ENCODE peak calls at places on chromosome 10, in four cellular contexts. One of them, this sample, is unnamed.
A peak's percentile ranks its signal among the peaks of the same experiment; 100 is the strongest.

GRCh38 chr10:127175357-127176110 is 20.9 kb downstream of the INSYN2A start:
- DNase-seq in hepatocyte: no peak
- DNase-seq in fibroblast of lung: no peak
- DNase-seq in neural progenitor cell: no peak
- DNase-seq in this sample: no peak

GRCh38 chr10:116542007-116542677 is 3.6 kb upstream of the PNLIP start:
- DNase-seq in fibroblast of lung: no peak
- DNase-seq in hepatocyte: no peak
- DNase-seq in neural progenitor cell: no peak
- DNase-seq in this sample: no peak

GRCh38 chr10:69792361-69792760 is 9.3 kb upstream of the COL13A1 start:
- DNase-seq in fibroblast of lung: no peak
- DNase-seq in neural progenitor cell: no peak
- DNase-seq in hepatocyte: no peak
- DNase-seq in this sample: no peak

GRCh38 chr10:49539320-49539885 is 482 bp upstream of the ERCC6 start:
- DNase-seq in neural progenitor cell: peak; percentile 34
- DNase-seq in hepatocyte: peak; percentile 67
- DNase-seq in fibroblast of lung: peak; percentile 46
- DNase-seq in this sample: peak; percentile 85

GRCh38 chr10:82813856-82814255 is 938.9 kb downstream of the NRG3 start:
- DNase-seq in hepatocyte: peak; percentile 38
- DNase-seq in fibroblast of lung: peak; percentile 1
- DNase-seq in neural progenitor cell: no peak
- DNase-seq in this sample: peak; percentile 37

GRCh38 chr10:125840955-125841354 is 17.6 kb downstream of the BCCIP start:
- DNase-seq in neural progenitor cell: no peak
- DNase-seq in hepatocyte: no peak
- DNase-seq in fibroblast of lung: peak; percentile 48
- DNase-seq in this sample: peak; percentile 71

GRCh38 chr10:42304341-42304740 is 334.0 kb downstream of the ZNF33B start:
- DNase-seq in hepatocyte: no peak
- DNase-seq in neural progenitor cell: no peak
- DNase-seq in fibroblast of lung: no peak
- DNase-seq in this sample: peak; percentile 28

GRCh38 chr10:71075066-71075758 is 137.2 kb upstream of the UNC5B start:
- DNase-seq in fibroblast of lung: no peak
- DNase-seq in neural progenitor cell: no peak
- DNase-seq in hepatocyte: no peak
- DNase-seq in this sample: no peak

GRCh38 chr10:44467090-44467489 is 82.2 kb upstream of the CXCL12 start:
- DNase-seq in neural progenitor cell: no peak
- DNase-seq in fibroblast of lung: no peak
- DNase-seq in hepatocyte: no peak
- DNase-seq in this sample: no peak

GRCh38 chr10:31707578-31708411 is 220.8 kb downstream of the ARHGAP12 start:
- DNase-seq in hepatocyte: peak; percentile 34
- DNase-seq in fibroblast of lung: peak; percentile 64
- DNase-seq in neural progenitor cell: peak; percentile 74
- DNase-seq in this sample: peak; percentile 96

GRCh38 chr10:9076066-9076465 is 1021.6 kb downstream of the GATA3 start:
- DNase-seq in fibroblast of lung: no peak
- DNase-seq in neural progenitor cell: no peak
- DNase-seq in hepatocyte: no peak
- DNase-seq in this sample: no peak

GRCh38 chr10:23293145-23293724 is 51.4 kb downstream of the C10orf67 start:
- DNase-seq in fibroblast of lung: peak; percentile 31
- DNase-seq in hepatocyte: peak; percentile 59
- DNase-seq in neural progenitor cell: peak; percentile 86
- DNase-seq in this sample: peak; percentile 33

GRCh38 chr10:43965033-43965917 is 316.6 kb upstream of the ZNF32 start:
- DNase-seq in fibroblast of lung: peak; percentile 66
- DNase-seq in neural progenitor cell: no peak
- DNase-seq in hepatocyte: no peak
- DNase-seq in this sample: peak; percentile 46

GRCh38 chr10:93363891-93364648 is 118.1 kb downstream of the MYOF start:
- DNase-seq in fibroblast of lung: no peak
- DNase-seq in hepatocyte: no peak
- DNase-seq in neural progenitor cell: no peak
- DNase-seq in this sample: no peak

GRCh38 chr10:123536176-123536845 is 129.8 kb upstream of the GPR26 start:
- DNase-seq in fibroblast of lung: no peak
- DNase-seq in neural progenitor cell: no peak
- DNase-seq in hepatocyte: no peak
- DNase-seq in this sample: no peak
- TF ChIP-seq EZH2 in fibroblast of lung: no peak
- TF ChIP-seq EZH2 in neural progenitor cell: no peak
- TF ChIP-seq EZH2 in hepatocyte: no peak
- TF ChIP-seq EZH2 in this sample: no peak

DNA sequence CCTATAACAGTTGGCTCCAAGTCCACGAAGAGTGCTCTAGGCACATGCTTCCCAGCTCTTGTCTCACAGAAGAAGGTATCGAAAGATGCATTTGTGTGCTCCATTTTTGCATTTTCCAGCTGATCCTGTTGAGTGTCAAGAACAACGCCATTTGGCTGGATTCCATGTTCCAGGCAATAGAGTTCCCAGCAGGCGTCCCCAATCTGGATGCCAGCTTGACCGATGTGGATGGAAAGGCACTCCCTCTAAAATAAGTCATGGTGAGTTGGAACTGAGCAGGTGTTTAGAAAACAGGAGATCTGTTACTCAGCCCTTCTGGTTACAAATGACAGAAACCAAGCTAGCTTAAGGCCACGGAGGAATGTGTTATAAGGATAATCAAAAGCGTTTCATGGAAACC is 3.8 kb downstream of the TUBAL3 start:
- DNase-seq in fibroblast of lung: no peak
- DNase-seq in hepatocyte: no peak
- DNase-seq in neural progenitor cell: no peak
- DNase-seq in this sample: no peak
- TF ChIP-seq EZH2 in fibroblast of lung: no peak
- TF ChIP-seq EZH2 in hepatocyte: no peak
- TF ChIP-seq EZH2 in neural progenitor cell: no peak
- TF ChIP-seq EZH2 in this sample: no peak

GRCh38 chr10:47410271-47410670 is 26.2 kb upstream of the ZNF488 start:
- DNase-seq in fibroblast of lung: no peak
- DNase-seq in hepatocyte: no peak
- DNase-seq in neural progenitor cell: no peak
- DNase-seq in this sample: no peak
- TF ChIP-seq EZH2 in fibroblast of lung: no peak
- TF ChIP-seq EZH2 in hepatocyte: no peak
- TF ChIP-seq EZH2 in neural progenitor cell: no peak
- TF ChIP-seq EZH2 in this sample: no peak

DNA sequence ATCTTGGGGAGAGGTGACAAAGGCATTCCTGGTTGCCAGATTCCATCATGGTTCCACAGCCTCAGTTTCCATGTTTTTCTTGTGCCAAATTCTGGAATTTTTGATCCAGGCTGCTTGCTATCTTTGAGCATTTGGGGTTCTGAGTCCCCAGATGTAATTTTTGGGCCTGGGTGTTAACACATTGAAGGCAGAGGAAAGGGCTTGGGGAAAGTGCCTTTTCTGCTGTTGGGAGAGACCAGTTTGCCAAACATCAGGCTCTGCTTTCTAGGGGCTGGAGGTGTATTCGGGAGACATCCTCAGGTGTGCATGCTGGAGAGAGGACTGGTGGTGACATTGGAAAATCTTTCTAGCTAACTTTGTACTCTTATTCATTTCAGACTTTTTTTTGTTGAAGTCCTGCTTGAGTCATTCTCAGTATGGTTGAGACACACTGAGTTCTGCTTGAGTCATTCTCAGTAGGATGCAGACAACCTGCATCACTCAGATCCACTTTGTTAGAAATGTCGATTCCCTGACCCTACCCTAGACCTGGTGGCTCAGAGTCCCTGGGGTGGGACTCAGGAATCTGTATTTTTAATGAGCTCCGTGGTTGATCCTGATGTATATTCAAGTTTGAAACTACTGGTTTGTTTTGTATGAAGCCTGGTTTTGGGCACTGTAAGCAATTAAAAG is 101.0 kb downstream of the LRMDA start:
- DNase-seq in neural progenitor cell: no peak
- DNase-seq in hepatocyte: no peak
- DNase-seq in fibroblast of lung: peak; percentile 49
- DNase-seq in this sample: no peak
- TF ChIP-seq EZH2 in neural progenitor cell: no peak
- TF ChIP-seq EZH2 in hepatocyte: no peak
- TF ChIP-seq EZH2 in fibroblast of lung: no peak
- TF ChIP-seq EZH2 in this sample: no peak